ENCODE peak calls at places on chromosomes 12 and 14, in seven cellular contexts. R, I, O, P, J, Q and S are unnamed samples. For H3K4me1, the result is how much of the 10 kb centered on the place peaks cover.

GRCh38 chr14:85943187-85943586 is 413.2 kb downstream of the FLRT2 start:
- ATAC-seq in I (no peak), Q (no peak), P (no peak), J (no peak), R (no peak), O (peak), S (no peak)

GRCh38 chr12:3168775-3169221 is 91.6 kb downstream of the TSPAN9 start:
- ATAC-seq in Q (no peak), P (no peak), R (peak), J (no peak), O (peak), I (peak), S (peak)

GRCh38 chr12:49637401-49637800 is 14.0 kb downstream of the PRPF40B start:
- ATAC-seq in R (peak), O (peak), J (no peak), P (no peak), Q (peak), I (peak), S (peak)

GRCh38 chr14:64388533-64389243 is 535 bp downstream of the MTHFD1 start:
- ATAC-seq in O (peak), I (peak), R (peak), P (peak), J (peak), Q (peak), S (peak)

GRCh38 chr14:53399057-53399456 is 245.9 kb upstream of the DDHD1 start:
- ATAC-seq in I (peak), O (no peak), J (no peak), Q (no peak), R (peak), P (no peak), S (no peak)

GRCh38 chr14:100128688-100129087 is 30.8 kb downstream of the DEGS2 start:
- ATAC-seq in J (no peak), P (no peak), R (no peak), I (no peak), O (no peak), Q (no peak), S (no peak)

GRCh38 chr12:40015360-40015759 is 90.5 kb downstream of the SLC2A13 start:
- ATAC-seq in P (no peak), R (no peak), O (no peak), J (no peak), Q (no peak), I (no peak), S (no peak)

GRCh38 chr14:39318574-39318973 is 84.9 kb downstream of the MIA2 start:
- ATAC-seq in R (no peak), I (no peak), O (no peak), P (no peak), J (no peak), Q (no peak), S (no peak)

GRCh38 chr12:31991146-31991545 is 31.9 kb downstream of the RESF1 start:
- ATAC-seq in I (no peak), R (no peak), P (no peak), Q (no peak), O (no peak), J (no peak), S (no peak)

GRCh38 chr14:69049675-69050074 is 70.6 kb upstream of the ACTN1 start:
- ATAC-seq in P (no peak), O (no peak), J (no peak), I (no peak), R (no peak), Q (no peak), S (peak)

GRCh38 chr14:70971588-70971987 is 64.3 kb downstream of the PCNX1 start:
- ATAC-seq in O (no peak), P (no peak), J (no peak), I (no peak), R (peak), Q (no peak), S (no peak)

GRCh38 chr14:56394826-56395543 is 184.6 kb upstream of the TMEM260 start:
- ATAC-seq in P (no peak), Q (no peak), I (no peak), R (peak), J (no peak), O (no peak), S (no peak)

GRCh38 chr14:71431169-71431525 is 501.1 kb upstream of the RGS6 start:
- ATAC-seq in R (no peak), J (no peak), O (peak), P (no peak), I (no peak), Q (no peak), S (no peak)

GRCh38 chr12:59787610-59788009 is 191.8 kb downstream of the SLC16A7 start:
- ATAC-seq in I (no peak), R (peak), J (no peak), P (no peak), Q (no peak), O (no peak), S (no peak)

GRCh38 chr12:62263956-62264355 is 3.8 kb downstream of the USP15 start:
- ATAC-seq in O (no peak), R (no peak), Q (no peak), I (no peak), J (no peak), P (no peak), S (no peak)
- H3K27ac ChIP-seq in O (peak), R (no peak), Q (peak), I (no peak), J (no peak), P (no peak), S (no peak)

DNA sequence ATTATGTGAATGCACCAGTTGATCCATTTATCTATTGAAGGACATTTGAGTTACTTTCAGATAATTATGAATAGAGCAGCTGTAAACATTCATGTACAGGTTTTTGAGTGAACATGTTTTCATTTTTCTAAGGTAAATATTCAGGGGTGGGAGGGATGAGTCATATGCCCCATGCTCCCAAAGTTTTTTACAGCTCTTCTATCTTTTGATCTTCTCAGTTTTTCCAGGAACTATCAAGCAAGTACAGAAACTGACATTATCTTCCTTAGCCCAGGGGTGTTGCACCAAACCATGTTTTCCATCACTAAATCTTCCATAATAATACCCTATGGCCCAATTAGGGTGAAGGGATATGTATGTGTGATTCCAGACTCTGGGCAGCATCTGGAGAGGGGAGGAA is 384.5 kb downstream of the EMP1 start:
- ATAC-seq in J (no peak), Q (no peak), P (no peak), O (no peak), I (peak), R (no peak), S (no peak)
- H3K4me1 ChIP-seq in J (under half), Q (under half), P (under half), O (under half), I (under half), R (under half), S (under half)

GRCh38 chr12:110269622-110270124 is 11.4 kb upstream of the ATP2A2 start:
- ATAC-seq in J (peak), I (peak), Q (peak), P (peak), O (no peak), R (peak), S (peak)

GRCh38 chr12:110271015-110271414 is 10.0 kb upstream of the ATP2A2 start:
- ATAC-seq in P (no peak), R (no peak), O (no peak), I (no peak), Q (no peak), J (no peak), S (no peak)

GRCh38 chr12:110266381-110266909 is 14.6 kb upstream of the ATP2A2 start:
- ATAC-seq in P (no peak), R (no peak), O (no peak), J (no peak), Q (peak), I (no peak), S (no peak)

GRCh38 chr12:110266980-110267620 is 13.9 kb upstream of the ATP2A2 start:
- ATAC-seq in P (no peak), R (peak), Q (peak), O (no peak), I (no peak), J (no peak), S (peak)

GRCh38 chr12:110270125-110270962 is 10.7 kb upstream of the ATP2A2 start:
- ATAC-seq in P (peak), R (peak), I (peak), O (no peak), J (peak), Q (peak), S (peak)
- TF ChIP-seq POLR2AphosphoS5 in P (no peak), R (no peak), I (no peak), O (no peak), J (no peak), Q (no peak), S (peak)

GRCh38 chr14:22842211-22843122 is 6.1 kb downstream of the MMP14 start:
- ATAC-seq in J (no peak), O (no peak), Q (no peak), P (no peak), R (no peak), I (no peak), S (no peak)

GRCh38 chr14:22845103-22845394 is 8.7 kb downstream of the MMP14 start:
- ATAC-seq in R (no peak), I (no peak), O (no peak), Q (no peak), P (no peak), J (no peak), S (no peak)

GRCh38 chr14:22844221-22845102 is 8.1 kb downstream of the MMP14 start:
- ATAC-seq in I (peak), P (no peak), R (no peak), O (no peak), J (no peak), Q (peak), S (no peak)

GRCh38 chr14:22841769-22842168 is 5.4 kb downstream of the MMP14 start:
- ATAC-seq in J (no peak), Q (no peak), R (no peak), I (no peak), O (no peak), P (no peak), S (no peak)

DNA sequence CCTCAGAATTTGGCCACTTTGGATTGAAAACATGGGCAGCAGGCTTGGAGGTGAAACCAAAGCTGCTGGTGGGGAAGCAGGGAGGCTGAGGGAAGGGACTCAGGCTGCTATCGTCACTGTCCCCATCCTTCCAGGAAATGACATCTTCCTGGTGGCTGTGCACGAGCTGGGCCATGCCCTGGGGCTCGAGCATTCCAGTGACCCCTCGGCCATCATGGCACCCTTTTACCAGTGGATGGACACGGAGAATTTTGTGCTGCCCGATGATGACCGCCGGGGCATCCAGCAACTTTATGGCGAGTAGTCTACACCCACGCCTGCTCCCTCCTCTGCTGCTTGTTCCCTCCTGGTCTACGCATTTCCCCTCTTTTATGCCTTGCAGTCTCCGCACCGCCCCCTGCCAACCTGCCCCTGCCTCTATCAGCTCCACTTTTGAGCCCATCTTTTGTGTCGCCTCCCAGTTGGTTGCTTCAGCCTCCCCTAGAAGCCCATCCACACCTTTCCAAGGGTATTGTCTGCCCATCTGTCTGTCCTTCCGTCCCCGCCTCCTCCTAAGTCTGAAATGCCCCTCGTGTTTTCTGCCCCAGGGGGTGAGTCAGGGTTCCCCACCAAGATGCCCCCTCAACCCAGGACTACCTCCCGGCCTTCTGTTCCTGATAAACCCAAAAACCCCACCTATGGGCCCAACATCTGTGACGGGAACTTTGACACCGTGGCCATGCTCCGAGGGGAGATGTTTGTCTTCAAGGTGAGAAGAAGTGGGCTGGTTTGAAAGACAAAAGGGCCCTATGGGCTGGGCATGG is 6.9 kb downstream of the MMP14 start:
- ATAC-seq in P (no peak), O (no peak), I (no peak), J (no peak), R (no peak), Q (no peak), S (no peak)
- H3K27ac ChIP-seq in P (no peak), O (no peak), I (no peak), J (no peak), R (no peak), Q (no peak), S (no peak)

DNA sequence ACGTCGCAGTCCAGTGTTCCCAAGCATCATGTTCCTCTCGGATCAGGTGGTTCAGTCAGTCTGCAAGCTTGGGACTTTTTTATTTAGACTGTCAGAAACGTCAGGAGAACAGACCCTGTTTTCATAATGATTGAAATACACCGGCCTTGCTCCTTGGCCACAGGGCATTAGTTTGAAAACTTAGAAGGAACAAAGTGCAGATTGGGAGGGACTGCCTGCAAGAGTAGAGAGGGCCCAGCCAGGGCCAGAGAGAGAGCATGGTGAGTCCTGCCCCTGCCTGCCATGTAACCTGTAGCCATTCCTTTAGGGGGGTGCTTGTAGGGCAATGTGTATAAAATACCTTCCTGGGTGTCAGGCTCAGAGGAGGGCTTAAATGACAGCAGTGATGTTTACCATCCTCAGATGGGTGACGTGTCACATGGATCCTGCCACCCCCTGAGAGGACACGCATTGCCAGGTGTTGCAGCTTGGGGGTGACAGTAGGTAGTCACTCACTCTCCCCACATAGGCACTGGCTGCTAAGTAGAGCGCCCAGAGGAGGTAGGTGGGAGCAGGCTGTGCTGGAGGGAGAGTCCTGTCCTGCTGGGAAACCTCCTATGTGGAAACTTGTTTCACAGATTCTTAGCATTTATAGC is 45.7 kb downstream of the MMAB start:
- ATAC-seq in R (no peak), O (no peak), Q (no peak), J (no peak), I (no peak), P (peak), S (no peak)
- H3K4me1 ChIP-seq in R (under half), O (under half), Q (under half), J (under half), I (under half), P (under half), S (under half)

GRCh38 chr12:130916251-130916911 is 37.3 kb upstream of the ADGRD1 start:
- ATAC-seq in O (peak), Q (peak), R (peak), I (peak), P (peak), J (peak), S (peak)
- TF ChIP-seq POLR2AphosphoS5 in O (no peak), Q (no peak), R (no peak), I (no peak), P (no peak), J (peak), S (no peak)

DNA sequence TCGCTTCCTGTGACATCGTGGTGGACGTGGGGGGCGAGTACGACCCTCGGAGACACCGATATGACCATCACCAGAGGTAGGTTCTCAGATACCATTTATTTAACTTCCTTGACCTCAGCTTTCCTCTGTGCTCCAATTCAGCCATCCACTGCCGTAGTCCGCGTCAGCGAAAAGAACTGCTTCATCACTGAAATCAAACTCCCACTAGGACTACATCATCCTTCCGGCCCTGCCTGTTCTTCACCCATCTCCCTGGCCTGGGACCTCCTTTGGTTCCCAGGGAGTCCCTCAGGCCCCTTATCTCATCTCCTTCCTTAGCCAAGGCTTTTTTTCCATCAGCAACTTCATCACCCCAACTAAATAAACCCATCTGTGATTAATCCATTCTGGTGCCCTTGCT is 692 bp downstream of the MYG1 start:
- ATAC-seq in J (no peak), P (no peak), Q (no peak), O (no peak), R (peak), I (no peak), S (no peak)
- H3K27ac ChIP-seq in J (peak), P (peak), Q (peak), O (peak), R (peak), I (peak), S (peak)